ENCODE peak calls at places on chromosome 13, in eight cellular contexts. R is PC-3, D is colonic mucosa, O is stomach, Z is fibroblast of pulmonary artery, X is BJ, V is HFFc6, F is D721Med. S is an unnamed sample.

GRCh38 chr13:44884076-44884729 is 105.1 kb downstream of the NUFIP1 start:
- DNase-seq in R (peak), D (no peak), O (no peak), Z (peak), X (peak), V (peak), F (no peak), S (peak)

GRCh38 chr13:100899720-100900316 is 225.2 kb upstream of the TMTC4 start:
- DNase-seq in R (no peak), D (no peak), O (no peak), Z (no peak), X (no peak), V (no peak), F (no peak), S (no peak)

GRCh38 chr13:42728507-42729180 is 52.7 kb upstream of the FAM216B start:
- DNase-seq in R (no peak), D (no peak), O (no peak), Z (no peak), X (peak), V (peak), F (no peak), S (peak)

GRCh38 chr13:102293723-102294122 is 108.1 kb downstream of the FGF14 start:
- DNase-seq in R (no peak), D (no peak), O (no peak), Z (no peak), X (no peak), V (no peak), F (no peak), S (no peak)

GRCh38 chr13:73945871-73946270 is 188.3 kb downstream of the KLF12 start:
- DNase-seq in R (no peak), D (no peak), O (no peak), Z (no peak), X (no peak), V (no peak), F (no peak), S (no peak)

GRCh38 chr13:96903085-96903484 is 91.2 kb downstream of the OXGR1 start:
- DNase-seq in R (no peak), D (no peak), O (no peak), Z (no peak), X (no peak), V (no peak), F (no peak), S (no peak)

GRCh38 chr13:76019421-76020044 is 383.4 kb downstream of the LMO7 start:
- DNase-seq in R (peak), D (peak), O (no peak), Z (no peak), X (no peak), V (peak), F (no peak), S (peak)

GRCh38 chr13:114282143-114282685 is 813 bp downstream of the UPF3A start:
- DNase-seq in R (peak), D (peak), O (peak), Z (peak), X (peak), V (peak), F (no peak), S (peak)

GRCh38 chr13:19596086-19596485 is 34.8 kb upstream of the TPTE2 start:
- DNase-seq in R (no peak), D (no peak), O (no peak), Z (no peak), X (no peak), V (no peak), F (no peak), S (no peak)

GRCh38 chr13:32638739-32639138 is 52.5 kb downstream of the PDS5B start:
- DNase-seq in R (no peak), D (no peak), O (no peak), Z (no peak), X (no peak), V (no peak), F (no peak), S (no peak)

GRCh38 chr13:53138369-53139036 is 109.9 kb downstream of the OLFM4 start:
- DNase-seq in R (no peak), D (no peak), O (no peak), Z (peak), X (peak), V (no peak), F (no peak), S (peak)

DNA sequence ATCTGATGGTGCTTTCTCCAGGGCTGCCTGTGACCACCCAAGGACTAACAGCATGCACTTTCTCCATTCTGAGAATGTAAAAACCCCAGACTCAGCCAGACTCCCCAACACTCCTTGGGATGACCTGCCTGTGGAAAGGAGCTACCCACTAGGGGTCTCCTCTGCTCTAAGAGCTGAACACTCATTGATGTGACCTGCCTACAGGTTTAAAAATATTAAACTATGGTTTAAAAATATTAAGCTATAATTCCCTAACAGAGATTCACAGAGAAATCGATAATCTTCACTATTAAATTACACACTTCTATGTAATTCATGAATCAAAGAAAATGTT is 696.2 kb upstream of the SLITRK5 start:
- DNase-seq in R (no peak), D (no peak), O (no peak), Z (no peak), X (no peak), V (no peak), F (no peak), S (no peak)
- TF ChIP-seq CTCF in R (peak), D (no peak), O (no peak), Z (no peak), X (no peak), V (no peak), F (peak), S (no peak)

DNA sequence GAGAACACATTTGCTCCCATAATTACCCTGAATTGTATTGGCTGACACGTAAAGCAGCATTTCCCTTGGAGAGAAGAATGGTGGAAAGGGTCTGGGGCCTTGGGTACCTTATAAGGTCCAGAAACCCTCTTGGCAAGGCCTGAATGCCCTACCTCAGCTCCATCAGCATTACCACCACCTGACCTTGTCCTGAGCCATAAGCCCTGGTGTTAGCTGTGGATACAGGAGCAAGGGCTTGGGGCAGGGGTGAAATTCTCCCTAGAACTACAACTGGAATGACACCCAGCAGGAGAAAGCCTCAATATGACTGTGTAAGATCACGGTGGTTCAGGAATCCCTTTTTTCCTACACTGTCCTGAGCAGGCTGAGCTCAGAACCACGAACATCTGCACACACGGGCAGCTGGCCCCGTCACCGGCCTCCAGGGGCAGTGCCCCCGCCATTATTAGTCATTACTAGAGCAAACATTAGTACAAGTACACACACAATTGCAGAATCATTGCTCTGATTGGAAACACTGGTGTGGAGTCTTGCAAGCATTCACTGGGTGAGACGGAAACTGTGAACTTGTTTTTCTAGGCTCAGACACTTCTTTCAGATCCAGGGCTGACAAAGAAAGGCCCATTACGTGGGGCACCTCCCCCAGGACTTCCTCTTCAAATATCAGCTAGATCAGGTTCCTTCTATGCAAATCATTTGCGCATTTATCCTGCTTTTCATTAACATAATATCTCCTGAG is 26.7 kb upstream of the MTIF3 start:
- DNase-seq in R (peak), D (no peak), O (peak), Z (peak), X (no peak), V (peak), F (no peak), S (peak)
- TF ChIP-seq CTCF in R (peak), D (no peak), O (no peak), Z (no peak), X (no peak), V (no peak), F (no peak), S (no peak)

GRCh38 chr13:50805805-50806204 is 37.7 kb downstream of the DLEU7 start:
- DNase-seq in R (peak), D (no peak), O (no peak), Z (peak), X (no peak), V (no peak), F (no peak), S (peak)
- TF ChIP-seq CTCF in R (peak), D (no peak), O (no peak), Z (no peak), X (no peak), V (peak), F (peak), S (peak)

GRCh38 chr13:49302222-49302621 is 54.5 kb downstream of the CDADC1 start:
- DNase-seq in R (no peak), D (no peak), O (no peak), Z (no peak), X (no peak), V (no peak), F (no peak), S (no peak)

GRCh38 chr13:49302817-49303216 is 55.1 kb downstream of the CDADC1 start:
- DNase-seq in R (no peak), D (no peak), O (peak), Z (no peak), X (no peak), V (no peak), F (no peak), S (no peak)

GRCh38 chr13:49298903-49299605 is 51.3 kb downstream of the CDADC1 start:
- DNase-seq in R (no peak), D (no peak), O (no peak), Z (no peak), X (no peak), V (no peak), F (no peak), S (no peak)

GRCh38 chr13:49303533-49304252 is 56.0 kb downstream of the CDADC1 start:
- DNase-seq in R (no peak), D (no peak), O (peak), Z (no peak), X (no peak), V (no peak), F (no peak), S (no peak)

DNA sequence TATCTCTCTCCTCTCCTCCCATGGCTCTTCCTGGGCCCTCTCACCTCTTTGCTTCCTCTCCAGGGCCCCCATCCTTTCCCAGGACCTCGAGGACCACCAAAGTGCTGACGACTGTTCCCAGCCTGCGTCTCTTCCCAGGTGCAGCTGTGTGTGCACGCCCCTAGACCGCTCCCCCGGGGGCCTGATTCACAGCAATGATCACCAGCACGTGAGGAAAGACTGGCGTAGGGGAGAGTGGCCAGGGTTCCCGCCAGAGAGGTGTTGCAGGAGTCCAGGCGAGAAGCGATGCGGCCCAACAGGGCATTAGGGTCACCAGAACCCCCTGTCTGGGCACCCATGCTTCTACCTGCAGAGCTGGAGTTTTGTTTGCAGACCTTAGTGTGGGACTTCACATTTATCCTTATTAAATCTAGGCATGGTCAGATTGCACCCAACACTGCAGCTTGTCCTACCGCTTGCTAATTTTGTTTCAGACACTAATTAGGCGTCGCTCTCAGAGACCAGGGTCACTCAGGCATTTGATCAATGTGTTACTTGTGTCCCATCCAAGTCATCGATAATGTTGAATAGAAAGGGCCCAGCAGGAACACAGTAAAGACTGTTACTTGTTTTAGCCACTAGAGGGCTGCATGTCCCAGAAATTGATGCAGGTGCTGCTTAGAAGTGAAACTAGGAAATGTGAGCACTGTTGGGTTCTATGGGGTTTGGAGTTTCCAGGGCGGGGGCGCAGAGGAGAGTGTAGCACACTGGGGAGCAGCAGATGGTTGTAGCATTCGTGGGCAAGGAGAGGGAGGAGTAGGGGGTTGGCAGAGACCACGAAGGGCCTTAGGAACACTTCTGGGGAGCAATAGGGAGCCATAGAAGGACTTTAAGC is 53.2 kb downstream of the CDADC1 start:
- DNase-seq in R (peak), D (peak), O (peak), Z (peak), X (no peak), V (peak), F (peak), S (peak)
- TF ChIP-seq CTCF in R (peak), D (peak), O (peak), Z (peak), X (peak), V (peak), F (peak), S (peak)

GRCh38 chr13:111046590-111047141 is 68.4 kb upstream of the ARHGEF7 start:
- DNase-seq in R (no peak), D (no peak), O (no peak), Z (peak), X (no peak), V (peak), F (no peak), S (no peak)
- TF ChIP-seq CTCF in R (no peak), D (no peak), O (no peak), Z (peak), X (peak), V (peak), F (no peak), S (no peak)

GRCh38 chr13:47549219-47549752 is 451.8 kb downstream of the SUCLA2 start:
- DNase-seq in R (no peak), D (no peak), O (no peak), Z (no peak), X (no peak), V (no peak), F (no peak), S (peak)
- TF ChIP-seq CTCF in R (peak), D (no peak), O (no peak), Z (no peak), X (no peak), V (no peak), F (no peak), S (no peak)